ENCODE peak calls at places on chromosome 18, in ten cellular contexts. I is left lung; J is DND-41; E is fibroblast of lung; D is A549; B is spleen; F is GM12865; Q is GM12864; A is esophagus squamous epithelium; K is activated CD8-positive, alpha-beta T cell treated with anti-CD3 and anti-CD28 coated beads for 36 hours. C is an unnamed sample.

GRCh38 chr18:23311346-23312103 is 141.6 kb upstream of the RIOK3 start:
- DNase-seq in I (no peak), J (no peak), E (peak; percentile 98), D (no peak), B (no peak), F (no peak), Q (no peak), A (peak; percentile 9), K (no peak), C (no peak)

GRCh38 chr18:13268035-13268700 is 49.6 kb downstream of the LDLRAD4 start:
- DNase-seq in I (no peak), J (no peak), E (peak; percentile 86), D (no peak), B (no peak), F (no peak), Q (no peak), A (no peak), K (no peak), C (no peak)

GRCh38 chr18:4119127-4119648 is 335.9 kb downstream of the DLGAP1 start:
- DNase-seq in I (no peak), J (no peak), E (no peak), D (no peak), B (no peak), F (no peak), Q (no peak), A (no peak), K (no peak), C (no peak)

GRCh38 chr18:76130845-76131244 is 364.2 kb downstream of the ZNF516 start:
- DNase-seq in I (no peak), J (no peak), E (no peak), D (no peak), B (no peak), F (no peak), Q (no peak), A (no peak), K (no peak), C (no peak)

GRCh38 chr18:44098551-44099098 is 582.1 kb upstream of the SETBP1 start:
- DNase-seq in I (no peak), J (no peak), E (peak; percentile 50), D (peak; percentile 4), B (no peak), F (peak; percentile 14), Q (no peak), A (no peak), K (no peak), C (peak; percentile 5)

GRCh38 chr18:22499421-22499820 is 81.7 kb upstream of the CTAGE1 start:
- DNase-seq in I (no peak), J (no peak), E (no peak), D (no peak), B (no peak), F (no peak), Q (no peak), A (no peak), K (no peak), C (no peak)

GRCh38 chr18:14089781-14090180 is 42.5 kb downstream of the ZNF519 start:
- DNase-seq in I (no peak), J (no peak), E (peak; percentile 5), D (no peak), B (no peak), F (no peak), Q (no peak), A (no peak), K (no peak), C (no peak)

GRCh38 chr18:79422783-79423165 is 27.0 kb downstream of the NFATC1 start:
- DNase-seq in I (peak; percentile 49), J (no peak), E (no peak), D (no peak), B (peak; percentile 41), F (no peak), Q (no peak), A (no peak), K (no peak), C (no peak)

GRCh38 chr18:53148056-53148574 is 808.1 kb downstream of the DCC start:
- DNase-seq in I (no peak), J (no peak), E (no peak), D (no peak), B (no peak), F (no peak), Q (no peak), A (no peak), K (no peak), C (no peak)

GRCh38 chr18:13471971-13472628 is 253.5 kb downstream of the LDLRAD4 start:
- DNase-seq in I (no peak), J (no peak), E (no peak), D (no peak), B (peak; percentile 74), F (no peak), Q (no peak), A (no peak), K (no peak), C (no peak)

GRCh38 chr18:54392621-54393023 is 34.9 kb downstream of the C18orf54 start:
- DNase-seq in I (no peak), J (no peak), E (peak; percentile 54), D (peak; percentile 52), B (no peak), F (peak; percentile 77), Q (peak; percentile 33), A (no peak), K (no peak), C (peak; percentile 43)

GRCh38 chr18:2980607-2980923 is 32.4 kb downstream of the LPIN2 start:
- DNase-seq in I (no peak), J (no peak), E (no peak), D (no peak), B (no peak), F (no peak), Q (no peak), A (no peak), K (peak; percentile 56), C (no peak)

GRCh38 chr18:79857082-79857661 is 59.4 kb downstream of the KCNG2 start:
- DNase-seq in I (no peak), J (no peak), E (peak; percentile 65), D (peak; percentile 49), B (no peak), F (no peak), Q (no peak), A (no peak), K (no peak), C (no peak)

GRCh38 chr18:58222439-58223125 is 178.6 kb downstream of the NEDD4L start:
- DNase-seq in I (no peak), J (no peak), E (peak; percentile 60), D (no peak), B (no peak), F (no peak), Q (no peak), A (no peak), K (no peak), C (no peak)

GRCh38 chr18:832085-832681 is 20.1 kb upstream of the YES1 start:
- DNase-seq in I (peak; percentile 72), J (no peak), E (no peak), D (peak; percentile 43), B (peak; percentile 81), F (peak; percentile 13), Q (no peak), A (no peak), K (peak; percentile 49), C (no peak)
- TF ChIP-seq CTCF in I (no peak), J (peak; percentile 37), E (no peak), D (peak; percentile 14), B (no peak), F (no peak), Q (no peak), A (no peak), K (no peak), C (peak; percentile 1)

DNA sequence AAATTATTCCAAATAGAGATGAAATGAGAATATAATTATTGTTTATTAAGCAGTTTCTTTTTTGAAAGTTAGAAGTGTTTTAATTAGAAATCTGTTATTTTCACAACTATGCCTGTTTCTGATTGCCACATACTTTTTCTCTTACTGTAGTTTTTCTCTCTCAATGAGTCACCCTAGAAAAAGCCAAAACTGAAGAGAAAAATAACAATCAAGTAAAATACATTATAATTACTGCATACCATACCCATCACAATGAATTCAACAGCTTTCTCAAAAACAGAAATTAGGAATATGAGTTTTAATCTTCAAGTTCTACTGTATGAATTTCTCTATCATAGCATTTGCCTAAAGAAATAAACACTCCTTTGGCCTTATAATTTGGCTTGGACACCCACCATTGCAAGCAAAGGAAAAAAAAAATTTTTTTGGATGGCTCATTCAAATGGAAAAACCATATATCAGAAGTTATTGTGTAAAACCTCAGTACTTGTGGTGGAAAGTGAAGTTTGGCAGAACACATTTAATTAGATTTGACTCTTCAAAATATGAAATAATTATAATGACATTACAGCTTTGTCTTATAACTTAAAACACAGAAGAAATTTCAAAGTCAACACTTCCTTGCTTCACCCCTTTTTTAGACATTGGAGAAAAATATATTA is 138.5 kb downstream of the DYM start:
- DNase-seq in I (no peak), J (no peak), E (peak; percentile 75), D (no peak), B (no peak), F (no peak), Q (no peak), A (no peak), K (no peak), C (no peak)
- TF ChIP-seq CTCF in I (no peak), J (no peak), E (no peak), D (no peak), B (no peak), F (no peak), Q (no peak), A (no peak), K (no peak), C (no peak)

GRCh38 chr18:70276416-70277145 is 12.3 kb upstream of the SOCS6 start:
- DNase-seq in I (no peak), J (no peak), E (no peak), D (no peak), B (no peak), F (no peak), Q (no peak), A (no peak), K (no peak), C (no peak)

GRCh38 chr18:70273021-70273420 is 15.8 kb upstream of the SOCS6 start:
- DNase-seq in I (no peak), J (no peak), E (no peak), D (no peak), B (no peak), F (no peak), Q (no peak), A (no peak), K (no peak), C (no peak)

DNA sequence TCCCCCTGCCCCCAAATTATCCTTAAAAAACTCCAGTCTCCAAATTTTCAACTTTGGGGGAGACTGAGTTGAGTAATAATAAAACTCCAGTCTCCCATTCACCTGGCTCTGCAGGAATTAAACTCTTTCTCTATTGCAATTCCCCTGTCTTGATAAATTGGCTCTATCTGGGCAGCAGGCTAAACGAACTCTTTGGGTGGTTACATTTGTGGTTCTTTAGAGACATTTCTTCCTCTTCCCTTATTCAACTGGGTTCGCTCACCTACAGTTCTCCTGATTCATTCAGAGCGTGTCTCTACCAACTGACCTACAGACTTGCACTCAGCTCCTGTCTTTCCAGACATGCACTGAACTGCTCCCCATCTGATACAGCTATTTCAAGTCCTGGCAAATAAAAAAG is 17.1 kb upstream of the SOCS6 start:
- DNase-seq in I (no peak), J (no peak), E (no peak), D (no peak), B (no peak), F (no peak), Q (no peak), A (no peak), K (no peak), C (no peak)
- TF ChIP-seq CTCF in I (no peak), J (no peak), E (no peak), D (no peak), B (no peak), F (no peak), Q (no peak), A (no peak), K (no peak), C (no peak)

GRCh38 chr18:45738660-45739059 is 14.7 kb downstream of the SLC14A1 start:
- DNase-seq in I (no peak), J (no peak), E (no peak), D (peak; percentile 16), B (no peak), F (no peak), Q (no peak), A (no peak), K (no peak), C (no peak)
- TF ChIP-seq CTCF in I (no peak), J (no peak), E (no peak), D (no peak), B (no peak), F (no peak), Q (no peak), A (no peak), K (no peak), C (no peak)